ENCODE peak calls at places on chromosomes 16 and 17, in ten cellular contexts. One of them, this sample, is unnamed.

GRCh38 chr17:73722163-73722562 is 77.9 kb upstream of the SDK2 start:
- DNase-seq in tibial artery: no peak
- DNase-seq in astrocyte of the spinal cord: no peak
- DNase-seq in brain microvascular endothelial cell: no peak
- DNase-seq in lower leg skin: no peak
- DNase-seq in AG10803: no peak
- DNase-seq in body of pancreas: no peak
- DNase-seq in ovary: no peak
- DNase-seq in Peyer's patch: peak; percentile 57
- DNase-seq in neural progenitor cell: no peak
- DNase-seq in this sample: no peak

GRCh38 chr16:66901626-66902025 is 17.1 kb downstream of the CDH16 start:
- DNase-seq in body of pancreas: no peak
- DNase-seq in brain microvascular endothelial cell: no peak
- DNase-seq in neural progenitor cell: no peak
- DNase-seq in tibial artery: no peak
- DNase-seq in Peyer's patch: no peak
- DNase-seq in AG10803: no peak
- DNase-seq in ovary: no peak
- DNase-seq in lower leg skin: no peak
- DNase-seq in astrocyte of the spinal cord: no peak
- DNase-seq in this sample: no peak

GRCh38 chr17:42553866-42554249 is 1.1 kb downstream of the HSD17B1 start:
- DNase-seq in lower leg skin: no peak
- DNase-seq in Peyer's patch: no peak
- DNase-seq in body of pancreas: no peak
- DNase-seq in tibial artery: no peak
- DNase-seq in astrocyte of the spinal cord: no peak
- DNase-seq in brain microvascular endothelial cell: no peak
- DNase-seq in neural progenitor cell: no peak
- DNase-seq in ovary: peak; percentile 48
- DNase-seq in AG10803: no peak
- DNase-seq in this sample: no peak

GRCh38 chr17:57487552-57487951 is 231.2 kb downstream of the MSI2 start:
- DNase-seq in Peyer's patch: no peak
- DNase-seq in body of pancreas: no peak
- DNase-seq in ovary: no peak
- DNase-seq in astrocyte of the spinal cord: no peak
- DNase-seq in brain microvascular endothelial cell: no peak
- DNase-seq in AG10803: no peak
- DNase-seq in neural progenitor cell: no peak
- DNase-seq in tibial artery: no peak
- DNase-seq in lower leg skin: no peak
- DNase-seq in this sample: no peak

GRCh38 chr16:12254566-12254965 is 278.0 kb downstream of the SNX29 start:
- DNase-seq in astrocyte of the spinal cord: no peak
- DNase-seq in body of pancreas: no peak
- DNase-seq in lower leg skin: no peak
- DNase-seq in brain microvascular endothelial cell: no peak
- DNase-seq in neural progenitor cell: no peak
- DNase-seq in Peyer's patch: no peak
- DNase-seq in ovary: no peak
- DNase-seq in tibial artery: no peak
- DNase-seq in AG10803: no peak
- DNase-seq in this sample: no peak

GRCh38 chr17:79776378-79777165 is 1.4 kb upstream of the CBX2 start:
- DNase-seq in brain microvascular endothelial cell: no peak
- DNase-seq in AG10803: no peak
- DNase-seq in tibial artery: no peak
- DNase-seq in lower leg skin: no peak
- DNase-seq in neural progenitor cell: peak; percentile 62
- DNase-seq in body of pancreas: no peak
- DNase-seq in astrocyte of the spinal cord: no peak
- DNase-seq in Peyer's patch: no peak
- DNase-seq in ovary: no peak
- DNase-seq in this sample: no peak

GRCh38 chr16:47503936-47504335 is 42.8 kb downstream of the PHKB start:
- DNase-seq in tibial artery: no peak
- DNase-seq in brain microvascular endothelial cell: peak; percentile 19
- DNase-seq in body of pancreas: no peak
- DNase-seq in astrocyte of the spinal cord: peak; percentile 33
- DNase-seq in AG10803: no peak
- DNase-seq in neural progenitor cell: no peak
- DNase-seq in ovary: no peak
- DNase-seq in lower leg skin: no peak
- DNase-seq in Peyer's patch: no peak
- DNase-seq in this sample: no peak

GRCh38 chr16:88681709-88682451 is 4.4 kb downstream of the SNAI3 start:
- DNase-seq in astrocyte of the spinal cord: no peak
- DNase-seq in neural progenitor cell: no peak
- DNase-seq in body of pancreas: no peak
- DNase-seq in AG10803: no peak
- DNase-seq in brain microvascular endothelial cell: no peak
- DNase-seq in tibial artery: peak; percentile 79
- DNase-seq in lower leg skin: peak; percentile 57
- DNase-seq in Peyer's patch: peak; percentile 97
- DNase-seq in ovary: no peak
- DNase-seq in this sample: no peak

GRCh38 chr16:67396159-67396774 is 3.0 kb upstream of the TPPP3 start:
- DNase-seq in Peyer's patch: no peak
- DNase-seq in ovary: peak; percentile 60
- DNase-seq in AG10803: peak; percentile 81
- DNase-seq in neural progenitor cell: peak; percentile 97
- DNase-seq in tibial artery: peak; percentile 73
- DNase-seq in brain microvascular endothelial cell: peak; percentile 90
- DNase-seq in lower leg skin: peak; percentile 85
- DNase-seq in astrocyte of the spinal cord: peak; percentile 78
- DNase-seq in body of pancreas: peak; percentile 87
- DNase-seq in this sample: no peak

GRCh38 chr16:72783716-72784320 is 264.1 kb downstream of the ZFHX3 start:
- DNase-seq in astrocyte of the spinal cord: peak; percentile 52
- DNase-seq in neural progenitor cell: no peak
- DNase-seq in tibial artery: no peak
- DNase-seq in ovary: no peak
- DNase-seq in body of pancreas: no peak
- DNase-seq in brain microvascular endothelial cell: peak; percentile 70
- DNase-seq in lower leg skin: no peak
- DNase-seq in Peyer's patch: no peak
- DNase-seq in AG10803: peak; percentile 20
- DNase-seq in this sample: no peak

GRCh38 chr17:48642059-48642842 is 16.1 kb upstream of the HOXB9 start:
- DNase-seq in Peyer's patch: no peak
- DNase-seq in body of pancreas: no peak
- DNase-seq in lower leg skin: no peak
- DNase-seq in neural progenitor cell: peak; percentile 48
- DNase-seq in tibial artery: no peak
- DNase-seq in ovary: no peak
- DNase-seq in AG10803: peak; percentile 59
- DNase-seq in brain microvascular endothelial cell: no peak
- DNase-seq in astrocyte of the spinal cord: peak; percentile 59
- DNase-seq in this sample: no peak

GRCh38 chr16:16067127-16067526 is 117.7 kb downstream of the ABCC1 start:
- DNase-seq in ovary: no peak
- DNase-seq in brain microvascular endothelial cell: no peak
- DNase-seq in Peyer's patch: no peak
- DNase-seq in body of pancreas: peak; percentile 30
- DNase-seq in neural progenitor cell: no peak
- DNase-seq in AG10803: peak; percentile 90
- DNase-seq in lower leg skin: no peak
- DNase-seq in astrocyte of the spinal cord: peak; percentile 16
- DNase-seq in tibial artery: peak; percentile 59
- DNase-seq in this sample: no peak

GRCh38 chr17:39867084-39867890 is 715 bp upstream of the ZPBP2 start:
- DNase-seq in Peyer's patch: peak; percentile 39
- DNase-seq in neural progenitor cell: no peak
- DNase-seq in astrocyte of the spinal cord: no peak
- DNase-seq in ovary: no peak
- DNase-seq in brain microvascular endothelial cell: no peak
- DNase-seq in tibial artery: no peak
- DNase-seq in AG10803: no peak
- DNase-seq in body of pancreas: no peak
- DNase-seq in lower leg skin: no peak
- DNase-seq in this sample: no peak

GRCh38 chr17:44921122-44921882 is 6.0 kb upstream of the GFAP start:
- DNase-seq in Peyer's patch: no peak
- DNase-seq in body of pancreas: peak; percentile 10
- DNase-seq in AG10803: no peak
- DNase-seq in astrocyte of the spinal cord: no peak
- DNase-seq in lower leg skin: no peak
- DNase-seq in ovary: no peak
- DNase-seq in neural progenitor cell: peak; percentile 76
- DNase-seq in tibial artery: no peak
- DNase-seq in brain microvascular endothelial cell: no peak
- DNase-seq in this sample: no peak

GRCh38 chr17:6928193-6928592 is 67.7 kb upstream of the ALOX12 start:
- DNase-seq in AG10803: no peak
- DNase-seq in body of pancreas: no peak
- DNase-seq in lower leg skin: no peak
- DNase-seq in tibial artery: no peak
- DNase-seq in Peyer's patch: no peak
- DNase-seq in astrocyte of the spinal cord: no peak
- DNase-seq in brain microvascular endothelial cell: no peak
- DNase-seq in neural progenitor cell: no peak
- DNase-seq in ovary: no peak
- DNase-seq in this sample: no peak
- TF ChIP-seq CTCF in AG10803: no peak
- TF ChIP-seq CTCF in body of pancreas: no peak
- TF ChIP-seq CTCF in lower leg skin: no peak
- TF ChIP-seq CTCF in tibial artery: no peak
- TF ChIP-seq CTCF in Peyer's patch: no peak
- TF ChIP-seq CTCF in astrocyte of the spinal cord: no peak
- TF ChIP-seq CTCF in brain microvascular endothelial cell: no peak
- TF ChIP-seq CTCF in neural progenitor cell: no peak
- TF ChIP-seq CTCF in ovary: no peak
- TF ChIP-seq CTCF in this sample: no peak

DNA sequence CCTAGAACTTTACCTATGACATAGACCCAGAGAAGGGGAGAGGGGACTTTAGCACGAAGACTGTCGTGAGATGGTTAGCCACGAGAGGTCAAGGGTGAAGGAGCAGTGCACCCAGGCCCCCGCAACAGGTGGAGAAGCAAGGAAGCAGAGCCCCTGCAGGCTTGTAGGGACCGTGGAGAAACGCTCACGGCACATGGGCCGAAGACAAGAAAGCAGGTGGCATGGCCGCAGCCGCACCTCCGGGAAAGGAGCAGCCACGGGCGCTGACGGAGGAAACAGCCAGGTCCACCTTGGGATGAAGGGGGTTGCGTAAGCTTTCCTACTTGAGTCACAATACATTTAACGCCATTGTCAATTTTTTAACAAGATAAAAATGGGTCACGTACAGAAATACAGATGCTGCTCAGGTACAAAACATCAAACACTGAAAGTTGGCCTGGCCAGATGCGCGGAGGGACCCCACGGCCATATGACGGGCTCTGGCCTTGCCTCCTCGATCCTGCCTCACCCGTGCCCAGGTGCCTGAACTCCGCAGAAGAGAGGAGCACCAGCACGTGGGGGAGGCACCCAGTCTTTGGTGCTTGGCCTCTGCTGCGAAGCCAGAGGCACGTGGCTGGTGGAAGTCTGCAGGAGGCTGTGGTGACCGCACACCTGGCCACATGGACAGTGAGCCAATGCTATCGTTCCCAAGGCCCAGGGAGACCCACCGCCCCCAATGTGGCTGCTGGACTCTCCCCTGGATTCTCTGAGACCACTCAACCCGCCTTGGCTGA is 21.2 kb downstream of the SLC38A10 start:
- DNase-seq in ovary: no peak
- DNase-seq in lower leg skin: no peak
- DNase-seq in AG10803: no peak
- DNase-seq in brain microvascular endothelial cell: no peak
- DNase-seq in tibial artery: no peak
- DNase-seq in neural progenitor cell: no peak
- DNase-seq in Peyer's patch: no peak
- DNase-seq in astrocyte of the spinal cord: no peak
- DNase-seq in body of pancreas: no peak
- DNase-seq in this sample: no peak
- TF ChIP-seq CTCF in ovary: no peak
- TF ChIP-seq CTCF in lower leg skin: no peak
- TF ChIP-seq CTCF in AG10803: no peak
- TF ChIP-seq CTCF in brain microvascular endothelial cell: no peak
- TF ChIP-seq CTCF in tibial artery: no peak
- TF ChIP-seq CTCF in neural progenitor cell: no peak
- TF ChIP-seq CTCF in Peyer's patch: no peak
- TF ChIP-seq CTCF in astrocyte of the spinal cord: no peak
- TF ChIP-seq CTCF in body of pancreas: no peak
- TF ChIP-seq CTCF in this sample: no peak

DNA sequence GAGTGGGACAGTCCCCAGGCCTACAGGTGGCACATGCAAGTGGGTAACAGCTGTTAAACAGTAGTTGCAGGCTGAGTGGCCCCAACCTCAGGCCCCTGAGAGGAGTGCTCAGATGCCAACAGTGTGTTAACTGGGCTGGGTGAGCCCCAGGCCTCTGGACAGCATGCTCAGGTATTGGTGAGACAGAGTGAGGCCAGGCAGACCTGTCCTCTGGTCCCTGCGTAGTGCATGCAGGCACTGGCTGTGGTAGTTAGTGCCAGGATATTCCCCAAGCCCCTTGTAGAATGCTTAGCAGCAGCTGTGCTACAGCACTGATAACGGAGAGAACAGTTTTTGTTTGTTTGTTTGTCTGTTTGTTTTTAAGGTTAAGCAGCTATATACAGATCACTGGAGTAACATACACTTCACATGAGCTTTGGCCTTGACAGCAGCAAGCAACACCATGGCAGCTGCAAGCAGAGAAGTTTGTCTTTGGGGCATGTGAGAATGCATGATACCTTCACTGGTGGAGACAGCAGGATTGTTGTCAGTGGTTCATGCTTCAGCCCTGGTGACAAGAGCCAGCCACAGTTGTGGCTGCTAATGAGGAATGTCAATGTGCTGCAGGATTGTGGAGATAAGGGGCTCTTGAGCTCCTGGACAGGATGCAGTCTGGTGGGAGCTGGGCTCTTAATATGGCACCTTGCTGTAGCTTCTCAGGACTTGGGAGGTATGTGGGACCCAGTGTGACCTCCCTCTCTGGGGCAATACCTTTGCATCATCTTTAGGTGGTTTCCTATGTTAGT is 614.4 kb downstream of the CDH11 start:
- DNase-seq in brain microvascular endothelial cell: no peak
- DNase-seq in lower leg skin: no peak
- DNase-seq in AG10803: no peak
- DNase-seq in tibial artery: no peak
- DNase-seq in ovary: no peak
- DNase-seq in Peyer's patch: no peak
- DNase-seq in body of pancreas: no peak
- DNase-seq in neural progenitor cell: no peak
- DNase-seq in astrocyte of the spinal cord: no peak
- DNase-seq in this sample: no peak
- TF ChIP-seq CTCF in brain microvascular endothelial cell: no peak
- TF ChIP-seq CTCF in lower leg skin: no peak
- TF ChIP-seq CTCF in AG10803: no peak
- TF ChIP-seq CTCF in tibial artery: no peak
- TF ChIP-seq CTCF in ovary: no peak
- TF ChIP-seq CTCF in Peyer's patch: no peak
- TF ChIP-seq CTCF in body of pancreas: no peak
- TF ChIP-seq CTCF in neural progenitor cell: no peak
- TF ChIP-seq CTCF in astrocyte of the spinal cord: no peak
- TF ChIP-seq CTCF in this sample: no peak

GRCh38 chr16:181668-182021 is 1.4 kb downstream of the HBQ1 start:
- DNase-seq in ovary: no peak
- DNase-seq in Peyer's patch: no peak
- DNase-seq in lower leg skin: no peak
- DNase-seq in AG10803: peak; percentile 13
- DNase-seq in body of pancreas: no peak
- DNase-seq in neural progenitor cell: no peak
- DNase-seq in brain microvascular endothelial cell: no peak
- DNase-seq in astrocyte of the spinal cord: peak; percentile 9
- DNase-seq in tibial artery: no peak
- DNase-seq in this sample: no peak
- TF ChIP-seq CTCF in ovary: no peak
- TF ChIP-seq CTCF in Peyer's patch: no peak
- TF ChIP-seq CTCF in lower leg skin: no peak
- TF ChIP-seq CTCF in AG10803: no peak
- TF ChIP-seq CTCF in body of pancreas: no peak
- TF ChIP-seq CTCF in neural progenitor cell: peak; percentile 10
- TF ChIP-seq CTCF in brain microvascular endothelial cell: no peak
- TF ChIP-seq CTCF in astrocyte of the spinal cord: no peak
- TF ChIP-seq CTCF in tibial artery: no peak
- TF ChIP-seq CTCF in this sample: peak; percentile 57